ENCODE peak calls at places on chromosome 15, in seven cellular contexts. X is GM23338, E is PC-9, N is GM23248, R is MM.1S, F is PC-3, H is SK-N-SH. W is an unnamed sample.

GRCh38 chr15:76863123-76863522 is 42.0 kb downstream of the SCAPER start:
- DNase-seq in N (no peak), X (no peak), R (no peak), F (no peak), E (no peak), H (no peak), W (no peak)

GRCh38 chr15:73951044-73951561 is 24.8 kb downstream of the LOXL1 start:
- DNase-seq in X (peak; percentile 96), F (peak; percentile 59), R (peak; percentile 84), H (peak; percentile 96), N (peak; percentile 99), E (peak; percentile 79), W (peak; percentile 71)

GRCh38 chr15:100778831-100779288 is 100.8 kb upstream of the ALDH1A3 start:
- DNase-seq in N (no peak), F (no peak), E (no peak), X (no peak), H (no peak), R (no peak), W (no peak)

GRCh38 chr15:27095809-27096580 is 125.0 kb downstream of the GABRG3 start:
- DNase-seq in E (no peak), R (no peak), X (peak; percentile 17), F (peak; percentile 30), N (peak; percentile 57), H (peak; percentile 80), W (no peak)

GRCh38 chr15:68440136-68440535 is 8.2 kb upstream of the ITGA11 start:
- DNase-seq in H (no peak), R (no peak), N (no peak), X (no peak), F (no peak), E (no peak), W (no peak)

GRCh38 chr15:72472907-72473669 is 1.0 kb upstream of the ARIH1 start:
- DNase-seq in R (no peak), F (no peak), E (no peak), N (peak; percentile 67), H (no peak), X (no peak), W (peak; percentile 29)

GRCh38 chr15:20346082-20346805 is 195.4 kb downstream of the GOLGA6L6 start:
- DNase-seq in F (no peak), R (peak; percentile 5), H (no peak), X (no peak), E (no peak), N (no peak), W (no peak)

GRCh38 chr15:27449940-27450339 is 479.0 kb downstream of the GABRG3 start:
- DNase-seq in X (no peak), F (no peak), N (peak; percentile 43), H (no peak), R (no peak), E (no peak), W (no peak)

GRCh38 chr15:60569596-60569995 is 90.7 kb upstream of the ICE2 start:
- DNase-seq in E (no peak), F (no peak), N (no peak), R (no peak), H (no peak), X (no peak), W (no peak)

GRCh38 chr15:79849789-79850188 is 47.0 kb downstream of the MTHFS start:
- DNase-seq in H (peak; percentile 30), X (peak; percentile 82), N (peak; percentile 77), R (no peak), E (no peak), F (peak; percentile 41), W (peak; percentile 54)

GRCh38 chr15:59268199-59268979 is 61.7 kb downstream of the LDHAL6B start:
- DNase-seq in H (no peak), R (no peak), N (peak; percentile 76), E (no peak), F (peak; percentile 63), X (no peak), W (no peak)

GRCh38 chr15:40369971-40370370 is 12.0 kb downstream of the DISP2 start:
- DNase-seq in F (no peak), R (no peak), E (no peak), X (no peak), H (no peak), N (no peak), W (no peak)

GRCh38 chr15:81292516-81293001 is 31.4 kb downstream of the STARD5 start:
- DNase-seq in R (no peak), F (no peak), X (no peak), H (no peak), N (no peak), E (no peak), W (peak; percentile 75)

GRCh38 chr15:79179108-79179561 is 88.6 kb upstream of the RASGRF1 start:
- DNase-seq in E (peak; percentile 68), H (no peak), X (peak; percentile 29), F (peak; percentile 94), R (no peak), N (no peak), W (no peak)

GRCh38 chr15:81529444-81529950 is 155.5 kb upstream of the TMC3 start:
- DNase-seq in N (peak; percentile 5), R (no peak), E (no peak), X (no peak), F (no peak), H (no peak), W (no peak)

GRCh38 chr15:85702321-85703230 is 92.1 kb downstream of the KLHL25 start:
- DNase-seq in X (no peak), E (no peak), H (no peak), R (no peak), N (peak; percentile 56), F (no peak), W (no peak)

GRCh38 chr15:45200001-45200798 is 12.4 kb upstream of the SHF start:
- DNase-seq in R (peak; percentile 94), F (peak; percentile 97), E (peak; percentile 95), X (peak; percentile 87), H (peak; percentile 70), N (peak; percentile 96), W (peak; percentile 92)

GRCh38 chr15:28878209-28878608 is 7.6 kb upstream of the APBA2 start:
- DNase-seq in H (no peak), N (no peak), E (no peak), X (no peak), F (no peak), R (no peak), W (no peak)

GRCh38 chr15:31263751-31264533 is 62.7 kb upstream of the KLF13 start:
- DNase-seq in R (peak; percentile 93), H (peak; percentile 63), E (no peak), N (no peak), F (no peak), X (no peak), W (peak; percentile 89)

GRCh38 chr15:90340345-90340744 is 11.7 kb upstream of the ZNF774 start:
- DNase-seq in E (no peak), F (peak; percentile 28), X (peak; percentile 60), H (no peak), R (peak; percentile 65), N (no peak), W (peak; percentile 60)

GRCh38 chr15:72994778-72995177 is 57.5 kb upstream of the NEO1 start:
- DNase-seq in R (no peak), H (no peak), E (no peak), N (peak; percentile 38), X (no peak), F (no peak), W (no peak)

GRCh38 chr15:89442671-89443307 is 53.6 kb downstream of the RHCG start:
- DNase-seq in N (peak; percentile 67), F (peak; percentile 77), E (peak; percentile 56), R (peak; percentile 57), H (peak; percentile 88), X (peak; percentile 94), W (peak; percentile 82)

GRCh38 chr15:65132841-65133549 is 613 bp downstream of the PDCD7 start:
- DNase-seq in R (peak; percentile 50), E (peak; percentile 34), N (peak; percentile 83), H (peak; percentile 80), X (peak; percentile 74), F (peak; percentile 11), W (peak; percentile 68)

GRCh38 chr15:36888018-36888992 is 212.0 kb downstream of the MEIS2 start:
- DNase-seq in E (no peak), N (peak; percentile 23), X (no peak), H (no peak), R (no peak), F (no peak), W (no peak)

GRCh38 chr15:58440181-58440910 is 8.6 kb downstream of the LIPC start:
- DNase-seq in N (peak; percentile 65), X (no peak), H (no peak), E (peak; percentile 43), F (peak; percentile 56), R (no peak), W (no peak)

GRCh38 chr15:83491486-83491885 is 44.3 kb downstream of the SH3GL3 start:
- DNase-seq in H (no peak), N (no peak), X (no peak), E (no peak), R (no peak), F (no peak), W (no peak)
- H3K9me2 ChIP-seq in H (no peaks in the 10 kb centered on the region), N (no peaks in the 10 kb centered on the region), X (no peaks in the 10 kb centered on the region), E (no peaks in the 10 kb centered on the region), R (no peaks in the 10 kb centered on the region), F (no peaks in the 10 kb centered on the region), W (no peaks in the 10 kb centered on the region)

DNA sequence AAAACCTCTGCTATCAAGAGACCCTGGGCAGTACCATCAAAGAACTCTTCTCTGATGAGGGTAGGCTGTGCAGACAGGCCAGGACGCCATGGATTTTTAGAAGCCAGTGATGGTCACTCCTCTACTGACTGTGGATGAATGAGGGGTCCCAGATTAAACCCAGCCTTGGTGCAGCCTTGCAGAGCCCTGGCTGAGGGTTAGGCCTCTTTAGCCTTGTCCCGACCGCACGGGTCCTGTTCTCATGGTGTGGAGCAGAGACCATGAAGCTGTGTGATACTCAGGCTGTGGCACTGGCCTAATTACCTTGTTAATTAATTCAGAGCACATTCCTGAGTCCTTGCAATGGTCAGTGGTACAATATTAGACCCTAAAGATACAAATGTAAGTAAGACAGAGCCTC is 71.7 kb downstream of the FBN1 start:
- DNase-seq in F (no peak), H (peak; percentile 6), X (no peak), E (no peak), R (no peak), N (no peak), W (no peak)
- H3K9me2 ChIP-seq in F (no peaks in the 10 kb centered on the region), H (no peaks in the 10 kb centered on the region), X (no peaks in the 10 kb centered on the region), E (no peaks in the 10 kb centered on the region), R (no peaks in the 10 kb centered on the region), N (no peaks in the 10 kb centered on the region), W (no peaks in the 10 kb centered on the region)

GRCh38 chr15:77865106-77865630 is 212.3 kb downstream of the TBC1D2B start:
- DNase-seq in R (no peak), N (no peak), E (no peak), F (no peak), X (no peak), H (no peak), W (no peak)

GRCh38 chr15:77866596-77867125 is 210.8 kb downstream of the TBC1D2B start:
- DNase-seq in H (no peak), F (no peak), X (no peak), R (no peak), E (no peak), N (no peak), W (no peak)

GRCh38 chr15:77866186-77866585 is 211.3 kb downstream of the TBC1D2B start:
- DNase-seq in H (no peak), F (no peak), N (no peak), X (no peak), R (no peak), E (no peak), W (no peak)

GRCh38 chr15:77864211-77865105 is 213.1 kb downstream of the TBC1D2B start:
- DNase-seq in X (peak; percentile 38), H (no peak), R (no peak), F (no peak), E (no peak), N (no peak), W (no peak)

GRCh38 chr15:77865701-77866100 is 211.8 kb downstream of the TBC1D2B start:
- DNase-seq in X (no peak), N (no peak), E (no peak), F (no peak), R (no peak), H (no peak), W (no peak)
- H3K9me2 ChIP-seq in X (no peaks in the 10 kb centered on the region), N (no peaks in the 10 kb centered on the region), E (no peaks in the 10 kb centered on the region), F (no peaks in the 10 kb centered on the region), R (no peaks in the 10 kb centered on the region), H (no peaks in the 10 kb centered on the region), W (no peaks in the 10 kb centered on the region)

GRCh38 chr15:95106781-95107180 is 875.4 kb downstream of the MCTP2 start:
- DNase-seq in H (no peak), R (no peak), E (no peak), F (no peak), X (no peak), N (no peak), W (no peak)
- H3K9me2 ChIP-seq in H (no peaks in the 10 kb centered on the region), R (no peaks in the 10 kb centered on the region), E (no peaks in the 10 kb centered on the region), F (no peaks in the 10 kb centered on the region), X (peaks cover 4% of the 10 kb centered on the region), N (no peaks in the 10 kb centered on the region), W (no peaks in the 10 kb centered on the region)